ENCODE peak calls at places on chromosomes 11 and 22, in five cellular contexts. One of them, this sample, is unnamed.

GRCh38 chr11:609355-609811 is 6.4 kb downstream of the IRF7 start:
- DNase-seq in sciatic nerve: no peak
- DNase-seq in ELR: no peak
- DNase-seq in DMS79 treated with DMSO at 0.1 percent for 48 hours: no peak
- DNase-seq in hypothalamus: no peak
- DNase-seq in this sample: no peak

GRCh38 chr11:82494988-82495432 is 238.7 kb downstream of the FAM181B start:
- DNase-seq in hypothalamus: no peak
- DNase-seq in DMS79 treated with DMSO at 0.1 percent for 48 hours: no peak
- DNase-seq in ELR: peak
- DNase-seq in sciatic nerve: no peak
- DNase-seq in this sample: peak

GRCh38 chr11:111766834-111767142 is 599 bp upstream of the PPP2R1B start:
- DNase-seq in hypothalamus: no peak
- DNase-seq in ELR: no peak
- DNase-seq in DMS79 treated with DMSO at 0.1 percent for 48 hours: no peak
- DNase-seq in sciatic nerve: no peak
- DNase-seq in this sample: peak

GRCh38 chr11:34360056-34360455 is 2.2 kb upstream of the ABTB2 start:
- DNase-seq in sciatic nerve: no peak
- DNase-seq in DMS79 treated with DMSO at 0.1 percent for 48 hours: no peak
- DNase-seq in hypothalamus: no peak
- DNase-seq in ELR: no peak
- DNase-seq in this sample: no peak

GRCh38 chr11:94787798-94788197 is 19.6 kb downstream of the AMOTL1 start:
- DNase-seq in DMS79 treated with DMSO at 0.1 percent for 48 hours: peak
- DNase-seq in ELR: no peak
- DNase-seq in hypothalamus: no peak
- DNase-seq in sciatic nerve: no peak
- DNase-seq in this sample: no peak

GRCh38 chr11:78253797-78254196 is 65.1 kb downstream of the USP35 start:
- DNase-seq in DMS79 treated with DMSO at 0.1 percent for 48 hours: no peak
- DNase-seq in ELR: peak
- DNase-seq in hypothalamus: no peak
- DNase-seq in sciatic nerve: no peak
- DNase-seq in this sample: no peak

GRCh38 chr22:45427114-45427513 is 13.6 kb downstream of the RIBC2 start:
- DNase-seq in ELR: no peak
- DNase-seq in sciatic nerve: no peak
- DNase-seq in hypothalamus: no peak
- DNase-seq in DMS79 treated with DMSO at 0.1 percent for 48 hours: no peak
- DNase-seq in this sample: no peak

GRCh38 chr22:22903355-22903777 is 15.8 kb downstream of the IGLL5 start:
- DNase-seq in hypothalamus: no peak
- DNase-seq in sciatic nerve: no peak
- DNase-seq in ELR: no peak
- DNase-seq in DMS79 treated with DMSO at 0.1 percent for 48 hours: no peak
- DNase-seq in this sample: no peak

GRCh38 chr22:35422936-35423335 is 23.0 kb downstream of the MCM5 start:
- DNase-seq in hypothalamus: no peak
- DNase-seq in sciatic nerve: no peak
- DNase-seq in ELR: no peak
- DNase-seq in DMS79 treated with DMSO at 0.1 percent for 48 hours: no peak
- DNase-seq in this sample: no peak

GRCh38 chr11:32087602-32088001 is 3.3 kb upstream of the RCN1 start:
- DNase-seq in DMS79 treated with DMSO at 0.1 percent for 48 hours: no peak
- DNase-seq in ELR: peak
- DNase-seq in sciatic nerve: no peak
- DNase-seq in hypothalamus: no peak
- DNase-seq in this sample: no peak

GRCh38 chr22:47623740-47624103 is 861.3 kb downstream of the TBC1D22A start:
- DNase-seq in hypothalamus: no peak
- DNase-seq in DMS79 treated with DMSO at 0.1 percent for 48 hours: no peak
- DNase-seq in sciatic nerve: no peak
- DNase-seq in ELR: no peak
- DNase-seq in this sample: no peak

GRCh38 chr22:24134090-24134846 is 47.0 kb upstream of the SUSD2 start:
- DNase-seq in ELR: no peak
- DNase-seq in hypothalamus: peak
- DNase-seq in sciatic nerve: peak
- DNase-seq in DMS79 treated with DMSO at 0.1 percent for 48 hours: no peak
- DNase-seq in this sample: no peak

GRCh38 chr11:132576706-132577105 is 955.6 kb downstream of the OPCML start:
- DNase-seq in ELR: peak
- DNase-seq in DMS79 treated with DMSO at 0.1 percent for 48 hours: no peak
- DNase-seq in hypothalamus: no peak
- DNase-seq in sciatic nerve: no peak
- DNase-seq in this sample: no peak

GRCh38 chr11:94888204-94888603 is 85.2 kb downstream of the CWC15 start:
- DNase-seq in DMS79 treated with DMSO at 0.1 percent for 48 hours: no peak
- DNase-seq in hypothalamus: no peak
- DNase-seq in sciatic nerve: no peak
- DNase-seq in ELR: no peak
- DNase-seq in this sample: no peak

GRCh38 chr11:27635567-27636037 is 64.7 kb downstream of the BDNF start:
- DNase-seq in sciatic nerve: no peak
- DNase-seq in hypothalamus: no peak
- DNase-seq in ELR: no peak
- DNase-seq in DMS79 treated with DMSO at 0.1 percent for 48 hours: no peak
- DNase-seq in this sample: no peak

GRCh38 chr11:76239483-76240142 is 33.3 kb upstream of the WNT11 start:
- DNase-seq in ELR: no peak
- DNase-seq in DMS79 treated with DMSO at 0.1 percent for 48 hours: no peak
- DNase-seq in sciatic nerve: no peak
- DNase-seq in hypothalamus: no peak
- DNase-seq in this sample: peak

GRCh38 chr11:50030193-50030592 is 2.5 kb upstream of the OR4C45 start:
- DNase-seq in sciatic nerve: no peak
- DNase-seq in hypothalamus: no peak
- DNase-seq in DMS79 treated with DMSO at 0.1 percent for 48 hours: no peak
- DNase-seq in ELR: no peak
- DNase-seq in this sample: no peak

GRCh38 chr11:100925935-100926334 is 203.7 kb downstream of the PGR start:
- DNase-seq in ELR: peak
- DNase-seq in sciatic nerve: no peak
- DNase-seq in DMS79 treated with DMSO at 0.1 percent for 48 hours: no peak
- DNase-seq in hypothalamus: no peak
- DNase-seq in this sample: no peak

GRCh38 chr11:133939558-133939957 is 17.2 kb downstream of the IGSF9B start:
- DNase-seq in DMS79 treated with DMSO at 0.1 percent for 48 hours: no peak
- DNase-seq in hypothalamus: no peak
- DNase-seq in sciatic nerve: no peak
- DNase-seq in ELR: no peak
- DNase-seq in this sample: no peak

GRCh38 chr11:46198245-46198872 is 77.1 kb upstream of the PHF21A start:
- DNase-seq in ELR: no peak
- DNase-seq in DMS79 treated with DMSO at 0.1 percent for 48 hours: no peak
- DNase-seq in hypothalamus: no peak
- DNase-seq in sciatic nerve: no peak
- DNase-seq in this sample: no peak

GRCh38 chr11:127493330-127493729 is 492.8 kb upstream of the KIRREL3 start:
- DNase-seq in sciatic nerve: no peak
- DNase-seq in ELR: peak
- DNase-seq in hypothalamus: no peak
- DNase-seq in DMS79 treated with DMSO at 0.1 percent for 48 hours: no peak
- DNase-seq in this sample: no peak

GRCh38 chr11:130761560-130762220 is 154.6 kb downstream of the SNX19 start:
- DNase-seq in hypothalamus: no peak
- DNase-seq in ELR: no peak
- DNase-seq in sciatic nerve: no peak
- DNase-seq in DMS79 treated with DMSO at 0.1 percent for 48 hours: no peak
- DNase-seq in this sample: no peak

GRCh38 chr11:116847612-116848011 is 10.2 kb upstream of the APOA1 start:
- DNase-seq in hypothalamus: no peak
- DNase-seq in DMS79 treated with DMSO at 0.1 percent for 48 hours: no peak
- DNase-seq in ELR: no peak
- DNase-seq in sciatic nerve: no peak
- DNase-seq in this sample: no peak

GRCh38 chr22:44566911-44567310 is 68.9 kb upstream of the RTL6 start:
- DNase-seq in ELR: no peak
- DNase-seq in DMS79 treated with DMSO at 0.1 percent for 48 hours: no peak
- DNase-seq in sciatic nerve: no peak
- DNase-seq in hypothalamus: no peak
- DNase-seq in this sample: no peak

GRCh38 chr11:7882860-7883259 is 48.2 kb downstream of the OR10A6 start:
- DNase-seq in sciatic nerve: no peak
- DNase-seq in ELR: peak
- DNase-seq in hypothalamus: no peak
- DNase-seq in DMS79 treated with DMSO at 0.1 percent for 48 hours: no peak
- DNase-seq in this sample: no peak

GRCh38 chr11:82556210-82556609 is 177.5 kb downstream of the FAM181B start:
- DNase-seq in ELR: no peak
- DNase-seq in hypothalamus: no peak
- DNase-seq in sciatic nerve: no peak
- DNase-seq in DMS79 treated with DMSO at 0.1 percent for 48 hours: no peak
- DNase-seq in this sample: no peak

GRCh38 chr11:26896716-26897115 is 97.2 kb upstream of the FIBIN start:
- DNase-seq in ELR: no peak
- DNase-seq in hypothalamus: no peak
- DNase-seq in sciatic nerve: no peak
- DNase-seq in DMS79 treated with DMSO at 0.1 percent for 48 hours: no peak
- DNase-seq in this sample: no peak

GRCh38 chr11:12599408-12600143 is 74.6 kb upstream of the TEAD1 start:
- DNase-seq in sciatic nerve: peak
- DNase-seq in DMS79 treated with DMSO at 0.1 percent for 48 hours: peak
- DNase-seq in ELR: peak
- DNase-seq in hypothalamus: no peak
- DNase-seq in this sample: peak

GRCh38 chr11:75259711-75260110 is 19.1 kb downstream of the TPBGL start:
- DNase-seq in sciatic nerve: peak
- DNase-seq in ELR: no peak
- DNase-seq in DMS79 treated with DMSO at 0.1 percent for 48 hours: no peak
- DNase-seq in hypothalamus: no peak
- DNase-seq in this sample: no peak

GRCh38 chr11:70611166-70611565 is 212.8 kb downstream of the CTTN start:
- DNase-seq in hypothalamus: no peak
- DNase-seq in ELR: no peak
- DNase-seq in sciatic nerve: no peak
- DNase-seq in DMS79 treated with DMSO at 0.1 percent for 48 hours: no peak
- DNase-seq in this sample: no peak

GRCh38 chr22:41752011-41752975 is 48.2 kb upstream of the CCDC134 start:
- DNase-seq in ELR: no peak
- DNase-seq in DMS79 treated with DMSO at 0.1 percent for 48 hours: no peak
- DNase-seq in sciatic nerve: no peak
- DNase-seq in hypothalamus: no peak
- DNase-seq in this sample: peak

This sample was measured in HepG2.